ENCODE peak calls at places on chromosome 4, in eight cellular contexts. L is GM03348; U is cardiac muscle cell; O is activated naive CD8-positive, alpha-beta T cell treated with anti-CD3 and anti-CD28 coated beads for 36 hours; S is neuronal stem cell; Q is neural crest cell; I is smooth muscle cell of the brain vasculature; A is NAMALWA. Z is an unnamed sample.

GRCh38 chr4:31983677-31984076 is 1263.5 kb downstream of the PCDH7 start:
- DNase-seq in L (no peak), U (no peak), O (no peak), S (no peak), Q (no peak), I (no peak), A (no peak), Z (no peak)

GRCh38 chr4:78056265-78057129 is 626 bp upstream of the FRAS1 start:
- DNase-seq in L (peak), U (peak), O (peak), S (peak), Q (peak), I (no peak), A (no peak), Z (peak)

GRCh38 chr4:115657991-115658390 is 544.6 kb upstream of the NDST4 start:
- DNase-seq in L (no peak), U (no peak), O (no peak), S (no peak), Q (no peak), I (no peak), A (no peak), Z (no peak)

GRCh38 chr4:8607603-8608481 is 15.3 kb downstream of the CPZ start:
- DNase-seq in L (peak), U (peak), O (peak), S (peak), Q (peak), I (no peak), A (peak), Z (no peak)

GRCh38 chr4:182219400-182219799 is 23.8 kb upstream of the TENM3 start:
- DNase-seq in L (no peak), U (peak), O (no peak), S (no peak), Q (no peak), I (no peak), A (no peak), Z (no peak)

GRCh38 chr4:141077611-141078225 is 55.6 kb downstream of the RNF150 start:
- DNase-seq in L (no peak), U (no peak), O (no peak), S (no peak), Q (no peak), I (no peak), A (no peak), Z (no peak)

GRCh38 chr4:4338632-4339031 is 48.3 kb upstream of the NSG1 start:
- DNase-seq in L (no peak), U (peak), O (no peak), S (no peak), Q (no peak), I (no peak), A (no peak), Z (no peak)

GRCh38 chr4:108560624-108561023 is 59.8 kb upstream of the RPL34 start:
- DNase-seq in L (no peak), U (peak), O (no peak), S (no peak), Q (no peak), I (peak), A (no peak), Z (peak)

GRCh38 chr4:15012017-15012788 is 9.9 kb downstream of the CPEB2 start:
- DNase-seq in L (no peak), U (no peak), O (no peak), S (no peak), Q (no peak), I (no peak), A (no peak), Z (no peak)

GRCh38 chr4:103996637-103997036 is 276.9 kb upstream of the TACR3 start:
- DNase-seq in L (peak), U (peak), O (no peak), S (peak), Q (peak), I (peak), A (no peak), Z (no peak)

GRCh38 chr4:130511776-130512175 is 1415.8 kb downstream of the C4orf33 start:
- DNase-seq in L (no peak), U (peak), O (no peak), S (no peak), Q (no peak), I (no peak), A (no peak), Z (no peak)

GRCh38 chr4:24781999-24782745 is 13.2 kb upstream of the SOD3 start:
- DNase-seq in L (no peak), U (no peak), O (no peak), S (no peak), Q (no peak), I (no peak), A (no peak), Z (no peak)